ENCODE peak calls at places on chromosomes 2 and 18, in six cellular contexts. U, K, S, T, A and E are unnamed samples. For H3K27me3, the result is how much of the 10 kb centered on the place peaks cover.

GRCh38 chr2:238974061-238974460 is 126.2 kb downstream of the TWIST2 start:
- DNase-seq in U (no peak), K (no peak), S (no peak), T (peak), A (no peak), E (no peak)

GRCh38 chr2:236117861-236118269 is 50.3 kb downstream of the GBX2 start:
- DNase-seq in U (no peak), K (no peak), S (no peak), T (no peak), A (peak), E (no peak)

GRCh38 chr2:226411727-226412360 is 387.8 kb downstream of the IRS1 start:
- DNase-seq in U (no peak), K (no peak), S (no peak), T (no peak), A (no peak), E (no peak)

GRCh38 chr2:169005994-169006393 is 25.1 kb downstream of the ABCB11 start:
- DNase-seq in U (no peak), K (no peak), S (no peak), T (no peak), A (no peak), E (no peak)

GRCh38 chr18:14921547-14921946 is 173.6 kb downstream of the ANKRD30B start:
- DNase-seq in U (no peak), K (no peak), S (no peak), T (no peak), A (no peak), E (no peak)

GRCh38 chr2:133262888-133263287 is 305.4 kb downstream of the NCKAP5 start:
- DNase-seq in U (no peak), K (no peak), S (no peak), T (no peak), A (peak), E (no peak)

GRCh38 chr2:86443601-86444000 is 2.4 kb downstream of the KDM3A start:
- DNase-seq in U (no peak), K (no peak), S (no peak), T (no peak), A (no peak), E (no peak)

GRCh38 chr2:70596739-70597138 is 43.1 kb upstream of the TGFA start:
- DNase-seq in U (no peak), K (no peak), S (no peak), T (no peak), A (no peak), E (no peak)

GRCh38 chr2:128362889-128363228 is 44.2 kb upstream of the HS6ST1 start:
- DNase-seq in U (no peak), K (no peak), S (no peak), T (peak), A (peak), E (no peak)

GRCh38 chr2:53130441-53130943 is 637.1 kb upstream of the CHAC2 start:
- DNase-seq in U (no peak), K (no peak), S (no peak), T (peak), A (no peak), E (no peak)

GRCh38 chr18:3172081-3172480 is 47.7 kb downstream of the MYOM1 start:
- DNase-seq in U (no peak), K (no peak), S (no peak), T (no peak), A (no peak), E (no peak)

GRCh38 chr18:31050635-31051034 is 8.1 kb upstream of the DSC3 start:
- DNase-seq in U (no peak), K (no peak), S (no peak), T (no peak), A (no peak), E (no peak)

GRCh38 chr2:239534581-239535412 is 134.0 kb upstream of the HDAC4 start:
- DNase-seq in U (no peak), K (no peak), S (no peak), T (no peak), A (no peak), E (no peak)

GRCh38 chr2:46355756-46356155 is 58.5 kb downstream of the EPAS1 start:
- DNase-seq in U (no peak), K (no peak), S (no peak), T (no peak), A (no peak), E (no peak)

GRCh38 chr2:143371616-143372015 is 242.4 kb downstream of the ARHGAP15 start:
- DNase-seq in U (no peak), K (no peak), S (no peak), T (no peak), A (no peak), E (no peak)

GRCh38 chr18:59919026-59919425 is 19.2 kb downstream of the PMAIP1 start:
- DNase-seq in U (no peak), K (no peak), S (no peak), T (no peak), A (no peak), E (no peak)

GRCh38 chr2:238684362-238685326 is 163.2 kb upstream of the TWIST2 start:
- DNase-seq in U (no peak), K (no peak), S (no peak), T (peak), A (no peak), E (no peak)

DNA sequence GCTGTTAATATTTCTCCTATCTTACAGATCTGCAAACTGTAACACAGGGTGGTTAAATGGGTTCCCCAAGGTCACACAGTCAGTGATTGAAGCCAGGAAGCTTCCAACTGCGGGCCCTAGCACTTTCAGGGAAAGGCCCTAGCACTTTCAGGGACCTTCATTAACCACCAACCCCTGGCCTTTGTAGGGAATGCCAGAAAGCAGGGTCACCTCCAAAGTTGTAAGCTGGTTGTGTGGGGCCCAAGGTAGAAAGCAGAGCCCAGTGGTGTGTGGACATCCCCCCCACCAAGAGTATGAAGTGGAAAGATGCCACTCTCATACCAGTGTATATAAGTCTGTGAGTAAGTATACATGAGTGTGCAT is 4.4 kb downstream of the DLX2 start:
- DNase-seq in U (no peak), K (no peak), S (peak), T (no peak), A (no peak), E (no peak)
- H3K27me3 ChIP-seq in U (half or more), K (half or more), S (under half), T (under half), A (half or more), E (half or more)

GRCh38 chr2:95344208-95344570 is 47.0 kb downstream of the KCNIP3 start:
- DNase-seq in U (no peak), K (no peak), S (no peak), T (no peak), A (no peak), E (no peak)

GRCh38 chr2:95343429-95344207 is 46.5 kb downstream of the KCNIP3 start:
- DNase-seq in U (no peak), K (no peak), S (no peak), T (no peak), A (no peak), E (no peak)

GRCh38 chr2:95344656-95345055 is 47.5 kb downstream of the KCNIP3 start:
- DNase-seq in U (no peak), K (no peak), S (no peak), T (no peak), A (no peak), E (no peak)

GRCh38 chr2:95345066-95345414 is 47.9 kb downstream of the KCNIP3 start:
- DNase-seq in U (no peak), K (no peak), S (no peak), T (no peak), A (no peak), E (no peak)

GRCh38 chr2:95342556-95343320 is 45.6 kb downstream of the KCNIP3 start:
- DNase-seq in U (no peak), K (peak), S (no peak), T (no peak), A (no peak), E (no peak)
- H3K27me3 ChIP-seq in U (under half), K (under half), S (half or more), T (under half), A (half or more), E (under half)

DNA sequence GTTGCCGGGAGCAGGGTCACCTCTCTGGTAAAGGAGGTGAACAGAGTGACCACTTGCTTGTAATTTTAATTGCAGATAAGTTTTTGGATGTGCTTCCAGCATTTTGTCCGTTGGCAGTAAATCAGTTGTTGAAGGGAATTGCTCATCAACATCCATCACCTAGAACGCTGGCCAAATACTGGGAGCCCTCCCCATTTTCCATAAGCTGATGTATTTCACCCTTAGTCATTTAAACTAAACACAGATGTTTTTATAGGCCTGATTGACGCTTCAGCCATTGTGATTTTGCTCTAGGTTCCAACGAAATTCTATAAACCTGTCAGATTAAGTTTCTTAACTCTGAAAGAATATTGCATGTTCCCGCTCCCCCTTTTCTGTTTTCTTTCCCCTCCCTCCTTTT is 965 bp upstream of the RPRM start:
- DNase-seq in U (no peak), K (no peak), S (no peak), T (no peak), A (no peak), E (no peak)
- H3K27me3 ChIP-seq in U (under half), K (half or more), S (under half), T (under half), A (under half), E (half or more)

GRCh38 chr18:79540161-79540913 is 139.3 kb upstream of the CTDP1 start:
- DNase-seq in U (no peak), K (no peak), S (no peak), T (no peak), A (no peak), E (no peak)
- H3K27me3 ChIP-seq in U (under half), K (under half), S (under half), T (under half), A (under half), E (under half)

DNA sequence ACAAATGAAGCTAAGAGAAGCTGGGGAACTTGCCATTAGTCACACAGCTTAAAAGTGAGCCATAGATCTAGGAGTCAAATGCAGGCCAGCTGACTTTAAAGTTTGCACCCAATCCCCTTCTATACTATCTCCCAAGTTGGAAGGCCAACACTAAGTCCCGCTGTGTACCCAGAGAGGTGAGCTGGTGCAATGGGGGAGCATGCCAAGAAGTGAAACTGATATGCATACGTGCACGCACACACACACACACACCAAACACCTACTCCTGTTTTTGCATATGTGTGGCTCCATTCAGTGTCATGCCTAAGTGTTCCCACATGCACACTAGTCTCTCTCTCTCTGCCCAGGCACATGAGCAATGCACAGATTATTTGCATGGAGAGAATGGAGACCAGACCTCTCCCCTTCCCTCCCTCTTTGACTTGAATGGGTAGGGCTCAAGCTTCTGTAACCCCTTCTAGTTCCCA is 5.4 kb downstream of the WNT10A start:
- DNase-seq in U (no peak), K (no peak), S (no peak), T (no peak), A (no peak), E (no peak)
- H3K27me3 ChIP-seq in U (under half), K (under half), S (half or more), T (half or more), A (half or more), E (under half)

GRCh38 chr2:96934096-96934495 is 52.3 kb downstream of the FAM178B start:
- DNase-seq in U (no peak), K (no peak), S (no peak), T (no peak), A (no peak), E (no peak)

GRCh38 chr2:96931966-96932365 is 54.4 kb downstream of the FAM178B start:
- DNase-seq in U (no peak), K (no peak), S (no peak), T (no peak), A (no peak), E (no peak)

GRCh38 chr2:96931461-96931860 is 54.9 kb downstream of the FAM178B start:
- DNase-seq in U (no peak), K (no peak), S (no peak), T (no peak), A (no peak), E (no peak)

GRCh38 chr2:96934831-96935545 is 51.4 kb downstream of the FAM178B start:
- DNase-seq in U (no peak), K (no peak), S (no peak), T (no peak), A (no peak), E (no peak)

DNA sequence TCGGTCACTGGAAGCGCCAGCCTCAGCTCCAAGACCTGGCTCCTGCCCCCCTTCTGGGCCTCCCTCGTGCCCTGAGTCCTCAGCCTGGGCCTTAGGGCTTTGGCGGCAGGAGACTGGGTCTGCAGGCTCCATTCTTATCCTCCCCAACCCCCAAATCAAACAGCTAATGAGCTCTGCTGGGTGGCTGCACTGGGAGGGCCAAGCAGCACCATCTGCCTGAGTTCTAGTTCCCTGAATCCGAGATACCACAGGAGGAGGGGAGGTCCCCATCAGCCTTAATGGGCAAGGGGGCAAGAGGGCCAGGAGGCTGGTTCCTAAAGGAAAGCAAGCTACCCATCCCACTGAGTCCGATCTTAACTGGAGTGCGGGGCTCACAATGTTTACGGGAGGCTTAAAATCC is 52.9 kb downstream of the FAM178B start:
- DNase-seq in U (no peak), K (no peak), S (no peak), T (no peak), A (peak), E (no peak)
- H3K27me3 ChIP-seq in U (under half), K (under half), S (under half), T (under half), A (under half), E (under half)

GRCh38 chr2:222673273-222673672 is 1.8 kb downstream of the MOGAT1 start:
- DNase-seq in U (no peak), K (no peak), S (no peak), T (no peak), A (no peak), E (no peak)
- H3K27me3 ChIP-seq in U (under half), K (under half), S (under half), T (under half), A (half or more), E (under half)

GRCh38 chr2:215437614-215438013 is 1.7 kb upstream of the FN1 start:
- DNase-seq in U (no peak), K (no peak), S (no peak), T (no peak), A (no peak), E (no peak)

GRCh38 chr2:215434447-215435260 is 1.2 kb downstream of the FN1 start:
- DNase-seq in U (no peak), K (no peak), S (no peak), T (no peak), A (no peak), E (no peak)

GRCh38 chr2:215435809-215436704 is at the start of gene FN1:
- DNase-seq in U (peak), K (peak), S (peak), T (peak), A (peak), E (peak)

GRCh38 chr2:215435261-215435808 is 533 bp downstream of the FN1 start:
- DNase-seq in U (no peak), K (peak), S (peak), T (no peak), A (peak), E (no peak)

GRCh38 chr2:215436705-215437570 is 1.1 kb upstream of the FN1 start:
- DNase-seq in U (no peak), K (peak), S (no peak), T (peak), A (peak), E (no peak)
- H3K27me3 ChIP-seq in U (under half), K (under half), S (under half), T (under half), A (under half), E (half or more)